ENCODE peak calls at places on chromosomes 13 and 19, in six cellular contexts. One of them, this sample, is unnamed.

GRCh38 chr19:55256562-55257460 is 2.0 kb downstream of the PPP6R1 start:
- DNase-seq in cardiac fibroblast: no peak
- DNase-seq in mucosa of descending colon: no peak
- DNase-seq in astrocyte of the spinal cord: no peak
- DNase-seq in progenitor cell of endocrine pancreas: no peak
- DNase-seq in GM23338: no peak
- DNase-seq in this sample: no peak

GRCh38 chr19:16244091-16244490 is 46.4 kb downstream of the AP1M1 start:
- DNase-seq in GM23338: no peak
- DNase-seq in progenitor cell of endocrine pancreas: no peak
- DNase-seq in astrocyte of the spinal cord: no peak
- DNase-seq in cardiac fibroblast: peak
- DNase-seq in mucosa of descending colon: no peak
- DNase-seq in this sample: no peak

GRCh38 chr19:48290923-48291700 is 21.2 kb downstream of the ZNF114 start:
- DNase-seq in progenitor cell of endocrine pancreas: peak
- DNase-seq in GM23338: peak
- DNase-seq in astrocyte of the spinal cord: peak
- DNase-seq in cardiac fibroblast: peak
- DNase-seq in mucosa of descending colon: peak
- DNase-seq in this sample: peak

GRCh38 chr13:50365683-50366391 is 350.6 kb downstream of the KCNRG start:
- DNase-seq in astrocyte of the spinal cord: no peak
- DNase-seq in mucosa of descending colon: peak
- DNase-seq in progenitor cell of endocrine pancreas: no peak
- DNase-seq in cardiac fibroblast: no peak
- DNase-seq in GM23338: no peak
- DNase-seq in this sample: no peak

GRCh38 chr13:112453874-112454647 is 77.9 kb downstream of the SPACA7 start:
- DNase-seq in progenitor cell of endocrine pancreas: no peak
- DNase-seq in GM23338: no peak
- DNase-seq in mucosa of descending colon: no peak
- DNase-seq in cardiac fibroblast: no peak
- DNase-seq in astrocyte of the spinal cord: no peak
- DNase-seq in this sample: no peak

GRCh38 chr13:24272452-24273161 is 36.8 kb upstream of the C1QTNF9 start:
- DNase-seq in GM23338: no peak
- DNase-seq in astrocyte of the spinal cord: peak
- DNase-seq in mucosa of descending colon: no peak
- DNase-seq in progenitor cell of endocrine pancreas: no peak
- DNase-seq in cardiac fibroblast: no peak
- DNase-seq in this sample: no peak

GRCh38 chr13:88103824-88104223 is 432.7 kb downstream of the SLITRK5 start:
- DNase-seq in mucosa of descending colon: no peak
- DNase-seq in GM23338: no peak
- DNase-seq in astrocyte of the spinal cord: no peak
- DNase-seq in progenitor cell of endocrine pancreas: no peak
- DNase-seq in cardiac fibroblast: no peak
- DNase-seq in this sample: no peak

GRCh38 chr19:45451181-45451849 is 16.5 kb upstream of the FOSB start:
- DNase-seq in cardiac fibroblast: peak
- DNase-seq in mucosa of descending colon: peak
- DNase-seq in progenitor cell of endocrine pancreas: no peak
- DNase-seq in astrocyte of the spinal cord: peak
- DNase-seq in GM23338: peak
- DNase-seq in this sample: no peak

GRCh38 chr13:35711909-35712308 is 235.4 kb upstream of the MAB21L1 start:
- DNase-seq in GM23338: no peak
- DNase-seq in progenitor cell of endocrine pancreas: no peak
- DNase-seq in astrocyte of the spinal cord: no peak
- DNase-seq in mucosa of descending colon: no peak
- DNase-seq in cardiac fibroblast: no peak
- DNase-seq in this sample: no peak

GRCh38 chr13:83498045-83498444 is 384.2 kb downstream of the SLITRK1 start:
- DNase-seq in progenitor cell of endocrine pancreas: no peak
- DNase-seq in cardiac fibroblast: no peak
- DNase-seq in astrocyte of the spinal cord: no peak
- DNase-seq in mucosa of descending colon: no peak
- DNase-seq in GM23338: no peak
- DNase-seq in this sample: no peak

GRCh38 chr13:66152596-66152995 is 1077.5 kb downstream of the PCDH9 start:
- DNase-seq in GM23338: no peak
- DNase-seq in astrocyte of the spinal cord: no peak
- DNase-seq in mucosa of descending colon: no peak
- DNase-seq in cardiac fibroblast: no peak
- DNase-seq in progenitor cell of endocrine pancreas: no peak
- DNase-seq in this sample: no peak

GRCh38 chr19:1146858-1147780 is 26.9 kb downstream of the SBNO2 start:
- DNase-seq in cardiac fibroblast: no peak
- DNase-seq in GM23338: no peak
- DNase-seq in mucosa of descending colon: no peak
- DNase-seq in astrocyte of the spinal cord: no peak
- DNase-seq in progenitor cell of endocrine pancreas: no peak
- DNase-seq in this sample: no peak

GRCh38 chr19:5873617-5874199 is 3.4 kb upstream of the FUT5 start:
- DNase-seq in GM23338: no peak
- DNase-seq in astrocyte of the spinal cord: no peak
- DNase-seq in mucosa of descending colon: no peak
- DNase-seq in progenitor cell of endocrine pancreas: no peak
- DNase-seq in cardiac fibroblast: no peak
- DNase-seq in this sample: no peak

GRCh38 chr13:21998279-21998678 is 327.4 kb downstream of the FGF9 start:
- DNase-seq in mucosa of descending colon: no peak
- DNase-seq in progenitor cell of endocrine pancreas: no peak
- DNase-seq in astrocyte of the spinal cord: no peak
- DNase-seq in GM23338: peak
- DNase-seq in cardiac fibroblast: no peak
- DNase-seq in this sample: no peak

GRCh38 chr13:26184791-26185250 is 37.3 kb downstream of the RNF6 start:
- DNase-seq in cardiac fibroblast: peak
- DNase-seq in progenitor cell of endocrine pancreas: peak
- DNase-seq in GM23338: peak
- DNase-seq in astrocyte of the spinal cord: peak
- DNase-seq in mucosa of descending colon: peak
- DNase-seq in this sample: peak

GRCh38 chr13:48006396-48006795 is 5.3 kb upstream of the SUCLA2 start:
- DNase-seq in progenitor cell of endocrine pancreas: no peak
- DNase-seq in cardiac fibroblast: peak
- DNase-seq in mucosa of descending colon: no peak
- DNase-seq in GM23338: no peak
- DNase-seq in astrocyte of the spinal cord: no peak
- DNase-seq in this sample: no peak